ENCODE peak calls at places on chromosomes 7 and 10, in eight cellular contexts. D is GM23248; L is Peyer's patch; A is CD8-positive, alpha-beta memory T cell; N is CD4-positive, alpha-beta memory T cell; T is PC-3; P is uterus; U is body of pancreas. B is an unnamed sample.
A peak's percentile ranks its signal among the peaks of the same experiment; 100 is the strongest.

GRCh38 chr7:106534271-106534846 is 126.6 kb downstream of the CCDC71L start:
- DNase-seq in L (no peak), U (no peak), T (no peak), D (no peak), N (no peak), A (no peak), P (no peak), B (no peak)

GRCh38 chr10:70053212-70053895 is 708 bp downstream of the MACROH2A2 start:
- DNase-seq in D (peak; percentile 49), L (no peak), A (no peak), U (peak; percentile 20), T (peak; percentile 41), N (no peak), P (no peak), B (no peak)

GRCh38 chr7:4791738-4792536 is 16.5 kb downstream of the AP5Z1 start:
- DNase-seq in L (peak; percentile 76), T (no peak), P (peak; percentile 79), N (peak; percentile 77), A (peak; percentile 80), D (peak; percentile 88), U (peak; percentile 56), B (peak; percentile 78)

GRCh38 chr7:138880881-138881577 is 83.0 kb upstream of the ATP6V0A4 start:
- DNase-seq in D (peak; percentile 88), N (no peak), T (no peak), A (no peak), L (no peak), P (no peak), U (peak; percentile 22), B (peak; percentile 64)

GRCh38 chr7:745431-745980 is 18.4 kb upstream of the PRKAR1B start:
- DNase-seq in P (no peak), A (no peak), D (no peak), N (no peak), U (no peak), T (no peak), L (no peak), B (no peak)

GRCh38 chr10:103284170-103284569 is 7.2 kb downstream of the INA start:
- DNase-seq in U (no peak), P (no peak), D (peak; percentile 50), L (no peak), A (no peak), N (no peak), T (peak; percentile 72), B (no peak)

GRCh38 chr10:98929709-98930108 is 305.9 kb downstream of the HPSE2 start:
- DNase-seq in A (no peak), N (no peak), L (no peak), D (no peak), U (no peak), T (no peak), P (no peak), B (no peak)

GRCh38 chr10:69119896-69120295 is 4.1 kb upstream of the VPS26A start:
- DNase-seq in P (no peak), D (peak; percentile 40), N (no peak), T (peak; percentile 38), L (no peak), A (no peak), U (no peak), B (no peak)

GRCh38 chr7:10789170-10789569 is 184.5 kb upstream of the PHF14 start:
- DNase-seq in T (no peak), U (no peak), A (no peak), N (no peak), D (no peak), L (no peak), P (no peak), B (no peak)

GRCh38 chr10:54985732-54986131 is 184.7 kb upstream of the PCDH15 start:
- DNase-seq in A (no peak), N (no peak), T (peak; percentile 72), U (no peak), P (no peak), D (peak; percentile 49), L (no peak), B (no peak)

GRCh38 chr10:31146496-31147219 is 115.0 kb upstream of the ZNF438 start:
- DNase-seq in U (no peak), N (no peak), A (peak; percentile 30), T (peak; percentile 88), P (peak; percentile 41), D (peak; percentile 59), L (no peak), B (peak; percentile 65)

GRCh38 chr10:119997429-119997828 is 104.9 kb downstream of the SEC23IP start:
- DNase-seq in P (no peak), T (no peak), L (no peak), U (no peak), D (no peak), N (no peak), A (no peak), B (no peak)
- H3K4me1 ChIP-seq in P (no peaks in the 10 kb centered on the region), T (peaks cover 8% of the 10 kb centered on the region), L (no peaks in the 10 kb centered on the region), U (no peaks in the 10 kb centered on the region), D (no peaks in the 10 kb centered on the region), N (no peaks in the 10 kb centered on the region), A (no peaks in the 10 kb centered on the region), B (no peaks in the 10 kb centered on the region)

GRCh38 chr10:79111427-79111826 is 42.7 kb downstream of the ZMIZ1 start:
- DNase-seq in T (peak; percentile 91), L (no peak), P (no peak), A (no peak), N (no peak), U (peak; percentile 67), D (peak; percentile 84), B (no peak)
- H3K4me1 ChIP-seq in T (peaks cover 30% of the 10 kb centered on the region), L (no peaks in the 10 kb centered on the region), P (peaks cover 40% of the 10 kb centered on the region), A (peaks cover 4% of the 10 kb centered on the region), N (peaks cover 33% of the 10 kb centered on the region), U (peaks cover 81% of the 10 kb centered on the region), D (peaks cover 67% of the 10 kb centered on the region), B (no peaks in the 10 kb centered on the region)

DNA sequence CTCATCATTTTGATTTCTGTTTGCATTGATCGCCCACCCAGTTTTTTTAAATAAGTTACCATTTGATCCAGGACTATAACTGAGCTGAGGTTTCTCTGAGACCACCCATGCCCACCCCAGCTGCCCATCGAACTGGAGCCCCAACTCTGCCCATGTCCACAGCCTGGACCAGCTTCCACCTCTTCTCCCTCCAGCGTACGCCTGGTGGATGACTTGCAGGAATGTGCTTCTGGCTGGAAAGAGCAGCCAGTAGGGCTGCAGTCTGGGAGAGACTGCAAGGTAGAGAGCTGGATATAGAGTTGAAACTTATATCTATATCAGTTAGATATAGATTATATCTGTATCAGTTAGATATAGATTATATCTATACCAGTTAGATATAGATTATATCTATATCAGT is 25.8 kb upstream of the LRRC18 start:
- DNase-seq in P (no peak), A (no peak), N (no peak), D (no peak), U (no peak), L (no peak), T (no peak), B (peak; percentile 28)
- H3K4me1 ChIP-seq in P (no peaks in the 10 kb centered on the region), A (no peaks in the 10 kb centered on the region), N (no peaks in the 10 kb centered on the region), D (no peaks in the 10 kb centered on the region), U (no peaks in the 10 kb centered on the region), L (no peaks in the 10 kb centered on the region), T (no peaks in the 10 kb centered on the region), B (no peaks in the 10 kb centered on the region)

GRCh38 chr10:100998991-100999741 is 442 bp upstream of the LZTS2 start:
- DNase-seq in N (peak; percentile 79), P (peak; percentile 77), D (peak; percentile 89), U (peak; percentile 81), A (peak; percentile 82), L (peak; percentile 89), T (peak; percentile 64), B (peak; percentile 91)
- H3K4me1 ChIP-seq in N (peaks cover 24% of the 10 kb centered on the region), P (peaks cover 11% of the 10 kb centered on the region), D (peaks cover 22% of the 10 kb centered on the region), U (peaks cover 49% of the 10 kb centered on the region), A (peaks cover 24% of the 10 kb centered on the region), L (no peaks in the 10 kb centered on the region), T (peaks cover 36% of the 10 kb centered on the region), B (no peaks in the 10 kb centered on the region)

DNA sequence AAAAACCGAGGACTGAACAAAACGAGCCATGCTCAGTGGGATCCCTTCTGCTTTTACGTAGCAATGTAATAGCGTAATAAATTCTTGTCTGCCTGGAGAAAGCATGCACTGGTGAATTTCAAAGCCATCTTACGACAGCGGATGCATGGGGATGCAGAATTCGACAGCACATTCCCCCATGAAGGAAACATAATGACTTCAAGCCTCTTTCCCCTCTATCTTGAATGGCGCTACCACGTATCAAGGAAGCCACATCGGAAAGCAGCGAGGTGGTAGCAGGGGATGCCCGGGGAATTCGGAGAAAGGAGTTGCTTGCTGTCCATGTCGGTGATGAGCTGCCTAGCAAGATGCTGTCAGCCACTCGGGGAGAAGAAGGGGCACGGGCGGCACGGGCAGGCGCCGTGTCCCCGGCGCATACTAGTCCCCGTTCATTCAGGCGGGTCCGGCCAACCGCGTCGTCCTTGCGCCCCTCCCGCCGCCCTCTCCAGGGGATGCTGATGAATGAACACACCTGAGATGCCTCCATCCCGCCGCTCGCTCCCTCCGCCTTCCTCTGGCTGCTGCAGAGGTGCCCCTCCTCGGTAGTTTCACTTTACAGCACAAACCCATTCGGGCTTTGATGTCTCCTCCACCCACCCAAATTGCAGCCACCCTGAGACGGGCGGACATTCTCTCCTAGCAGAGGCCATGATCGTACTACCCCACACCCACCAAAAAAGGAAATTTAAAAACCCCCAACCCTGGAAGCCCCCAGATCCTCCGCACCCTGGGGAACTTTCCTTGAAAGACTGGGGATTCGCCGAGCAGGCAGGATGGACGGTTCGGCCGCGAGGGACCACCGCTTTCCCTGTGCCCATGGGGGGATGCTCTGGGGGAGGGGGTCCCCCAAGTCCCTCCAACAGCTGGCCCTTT is 627 bp downstream of the SORBS1 start:
- DNase-seq in D (peak; percentile 57), N (peak; percentile 57), P (peak; percentile 59), U (peak; percentile 62), A (peak; percentile 41), L (peak; percentile 76), T (peak; percentile 19), B (peak; percentile 85)
- H3K4me1 ChIP-seq in D (no peaks in the 10 kb centered on the region), N (peaks cover 10% of the 10 kb centered on the region), P (no peaks in the 10 kb centered on the region), U (peaks cover 33% of the 10 kb centered on the region), A (peaks cover 9% of the 10 kb centered on the region), L (no peaks in the 10 kb centered on the region), T (no peaks in the 10 kb centered on the region), B (no peaks in the 10 kb centered on the region)

DNA sequence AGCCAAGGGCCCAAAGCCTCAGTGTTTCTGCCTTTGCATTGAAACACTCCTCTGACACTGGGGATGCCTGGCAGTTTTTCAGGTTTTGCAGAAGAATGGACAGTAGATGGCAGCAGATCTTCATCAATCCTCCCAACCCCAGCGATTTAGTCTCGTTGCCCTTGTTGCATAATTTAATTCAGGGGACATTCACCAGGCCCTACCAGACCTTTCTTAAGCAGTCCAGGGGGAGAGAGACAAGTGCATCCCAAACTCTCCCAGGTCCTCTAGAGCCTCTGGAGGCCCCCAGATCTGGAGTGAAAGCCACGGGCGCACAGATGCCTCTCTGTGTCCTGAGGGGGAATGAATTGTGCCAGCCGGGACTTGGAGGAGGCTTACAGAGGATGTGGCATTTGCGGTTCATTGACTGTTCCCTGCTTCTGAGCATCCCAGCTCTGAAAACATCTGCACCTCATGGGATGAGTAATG is 29.6 kb downstream of the MINDY4 start:
- DNase-seq in D (peak; percentile 93), U (peak; percentile 73), N (peak; percentile 20), T (peak; percentile 80), L (peak; percentile 76), A (peak; percentile 31), P (peak; percentile 73), B (no peak)
- H3K4me1 ChIP-seq in D (peaks cover 60% of the 10 kb centered on the region), U (peaks cover 11% of the 10 kb centered on the region), N (peaks cover 5% of the 10 kb centered on the region), T (peaks cover 57% of the 10 kb centered on the region), L (peaks cover 4% of the 10 kb centered on the region), A (peaks cover 9% of the 10 kb centered on the region), P (peaks cover 9% of the 10 kb centered on the region), B (peaks cover 4% of the 10 kb centered on the region)

GRCh38 chr7:91080351-91080750 is 183.9 kb upstream of the FZD1 start:
- DNase-seq in N (no peak), A (no peak), P (no peak), D (no peak), T (no peak), L (no peak), U (no peak), B (no peak)
- H3K4me1 ChIP-seq in N (peaks cover 6% of the 10 kb centered on the region), A (peaks cover 23% of the 10 kb centered on the region), P (peaks cover 7% of the 10 kb centered on the region), D (peaks cover 50% of the 10 kb centered on the region), T (no peaks in the 10 kb centered on the region), L (no peaks in the 10 kb centered on the region), U (no peaks in the 10 kb centered on the region), B (no peaks in the 10 kb centered on the region)

B was measured in aorta.